ENCODE peak calls at places on chromosomes 5 and 9, in four cellular contexts. S, K, F and Z are unnamed samples.

GRCh38 chr5:127260686-127261085 is 29.9 kb upstream of the MEGF10 start:
- DNase-seq in S (no peak), K (no peak), F (no peak), Z (no peak)

GRCh38 chr5:84379749-84380148 is 4.9 kb downstream of the EDIL3 start:
- DNase-seq in S (no peak), K (no peak), F (no peak), Z (no peak)

GRCh38 chr9:73714294-73714693 is 562.6 kb downstream of the ANXA1 start:
- DNase-seq in S (no peak), K (no peak), F (no peak), Z (no peak)

GRCh38 chr5:128356011-128356410 is 182.0 kb downstream of the FBN2 start:
- DNase-seq in S (no peak), K (no peak), F (no peak), Z (no peak)

GRCh38 chr5:59813761-59814562 is 79.6 kb downstream of the PDE4D start:
- DNase-seq in S (peak; percentile 41), K (no peak), F (peak; percentile 58), Z (no peak)

GRCh38 chr5:111278824-111279504 is 54.8 kb downstream of the CAMK4 start:
- DNase-seq in S (peak; percentile 70), K (no peak), F (peak; percentile 60), Z (no peak)

GRCh38 chr5:132008163-132008473 is 3.3 kb downstream of the ACSL6 start:
- DNase-seq in S (no peak), K (no peak), F (no peak), Z (no peak)

GRCh38 chr5:5523066-5523505 is 100.6 kb downstream of the ICE1 start:
- DNase-seq in S (no peak), K (no peak), F (no peak), Z (no peak)

DNA sequence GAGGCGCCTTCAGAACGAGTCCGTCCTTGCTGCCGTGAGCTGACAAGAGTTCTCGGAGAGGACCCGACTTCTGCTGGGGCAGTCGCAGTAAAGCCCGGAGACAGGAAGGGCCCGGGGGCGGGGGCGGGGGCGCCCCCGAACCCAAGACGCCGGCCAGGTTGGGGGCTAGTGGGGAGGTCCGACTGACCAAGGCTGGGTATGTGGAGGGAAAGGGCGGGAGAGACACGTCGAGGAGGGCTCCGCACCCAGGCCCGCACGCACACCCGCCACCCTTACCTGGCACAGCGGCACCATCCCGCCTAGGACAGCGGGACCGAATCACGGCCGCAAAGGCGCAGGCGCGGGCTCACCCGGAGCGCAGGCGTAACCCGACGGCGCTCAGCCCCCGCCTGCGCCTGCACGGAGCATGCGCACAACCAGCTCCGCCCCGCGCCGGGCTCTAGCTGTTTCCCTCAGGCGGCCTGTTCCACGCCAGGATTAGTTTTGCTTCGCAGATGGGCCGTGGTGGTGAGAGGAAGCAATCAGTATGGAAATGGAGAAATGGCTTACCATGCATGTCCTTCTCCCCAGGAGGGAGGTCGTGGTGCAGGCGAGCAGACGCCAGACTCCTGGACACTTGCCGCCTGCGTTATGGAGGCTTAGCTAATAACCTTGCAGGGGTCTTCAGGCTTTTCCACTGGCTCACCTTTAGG is at the start of gene MOCS2:
- DNase-seq in S (peak; percentile 98), K (peak; percentile 92), F (peak; percentile 92), Z (peak; percentile 12)
- TF ChIP-seq POLR2A in S (peak; percentile 88), K (peak; percentile 69), F (peak; percentile 89), Z (peak; percentile 80)

GRCh38 chr5:119435436-119436132 is 16.7 kb upstream of the HSD17B4 start:
- DNase-seq in S (peak; percentile 43), K (no peak), F (peak; percentile 74), Z (peak; percentile 15)

DNA sequence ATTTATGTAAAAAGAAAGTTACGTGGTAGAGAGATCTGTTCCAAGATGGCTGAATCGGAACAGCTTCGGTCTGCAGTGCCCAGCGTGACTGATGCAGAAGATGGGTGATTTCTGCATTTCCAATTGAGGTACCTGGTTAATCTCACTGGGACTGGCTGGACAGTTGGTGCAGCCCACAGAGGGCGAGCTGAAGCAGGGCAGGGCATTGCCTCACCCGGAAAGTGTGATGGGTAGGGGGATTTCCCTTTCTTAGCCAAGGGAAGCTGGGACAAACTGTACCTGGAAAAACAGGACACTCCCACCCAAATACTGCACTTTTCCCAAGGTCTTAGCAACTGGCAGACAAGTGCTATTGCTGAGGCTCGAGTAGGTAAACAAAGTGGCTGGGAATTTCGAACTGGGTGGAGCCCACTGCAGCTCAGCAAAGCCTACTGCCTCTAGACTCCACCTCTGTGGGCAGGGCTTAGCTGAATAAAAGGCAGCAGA is 13.1 kb upstream of the HSD17B4 start:
- DNase-seq in S (no peak), K (no peak), F (peak; percentile 76), Z (no peak)
- TF ChIP-seq CTCF in S (no peak), K (no peak), F (no peak), Z (no peak)

GRCh38 chr9:109015026-109015280 is 1.7 kb upstream of the CTNNAL1 start:
- DNase-seq in S (no peak), K (no peak), F (no peak), Z (no peak)

GRCh38 chr9:109013678-109014145 is 413 bp upstream of the CTNNAL1 start:
- DNase-seq in S (no peak), K (no peak), F (no peak), Z (no peak)

GRCh38 chr9:109012009-109012875 is 1.1 kb downstream of the CTNNAL1 start:
- DNase-seq in S (peak; percentile 38), K (peak; percentile 58), F (peak; percentile 71), Z (no peak)

GRCh38 chr9:109014267-109015025 is 1.1 kb upstream of the CTNNAL1 start:
- DNase-seq in S (peak; percentile 18), K (peak; percentile 70), F (no peak), Z (no peak)

GRCh38 chr9:109012876-109013677 is at the start of gene CTNNAL1:
- DNase-seq in S (peak; percentile 99), K (peak; percentile 97), F (peak; percentile 95), Z (peak; percentile 46)
- TF ChIP-seq POLR2A in S (peak; percentile 82), K (peak; percentile 81), F (peak; percentile 85), Z (no peak)

DNA sequence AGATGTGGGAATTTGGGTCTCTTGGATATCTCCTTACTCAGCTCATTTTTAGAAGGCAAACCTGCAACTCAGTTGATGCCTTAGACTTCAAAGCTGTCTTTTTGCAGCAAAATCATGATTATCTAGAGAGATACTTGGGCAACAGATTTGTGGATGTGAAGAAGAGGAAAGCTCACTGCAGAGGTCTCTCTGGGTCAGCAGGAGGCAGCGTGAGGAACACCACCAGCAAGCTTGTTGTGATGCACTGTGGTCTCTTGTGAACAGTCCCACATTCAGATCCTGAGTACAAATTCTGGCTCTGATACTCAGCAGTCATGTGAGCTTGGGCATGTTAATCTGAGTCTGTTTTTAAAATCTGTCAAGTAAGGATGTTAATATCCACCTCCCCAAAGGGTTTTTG is 26.3 kb upstream of the DMRT3 start:
- DNase-seq in S (no peak), K (no peak), F (no peak), Z (no peak)
- TF ChIP-seq CTCF in S (no peak), K (no peak), F (no peak), Z (no peak)

GRCh38 chr5:134148316-134148715 is 28.4 kb downstream of the SKP1 start:
- DNase-seq in S (no peak), K (no peak), F (no peak), Z (no peak)

GRCh38 chr5:134148986-134149539 is 27.7 kb downstream of the SKP1 start:
- DNase-seq in S (no peak), K (no peak), F (no peak), Z (no peak)

GRCh38 chr5:134145061-134145757 is 30.7 kb downstream of the TCF7 start:
- DNase-seq in S (no peak), K (no peak), F (no peak), Z (no peak)

GRCh38 chr5:134145779-134146581 is 30.8 kb downstream of the SKP1 start:
- DNase-seq in S (peak; percentile 67), K (peak; percentile 68), F (peak; percentile 74), Z (no peak)

GRCh38 chr5:134146651-134147544 is 29.9 kb downstream of the SKP1 start:
- DNase-seq in S (no peak), K (no peak), F (no peak), Z (no peak)
- TF ChIP-seq POLR2A in S (no peak), K (no peak), F (no peak), Z (no peak)

DNA sequence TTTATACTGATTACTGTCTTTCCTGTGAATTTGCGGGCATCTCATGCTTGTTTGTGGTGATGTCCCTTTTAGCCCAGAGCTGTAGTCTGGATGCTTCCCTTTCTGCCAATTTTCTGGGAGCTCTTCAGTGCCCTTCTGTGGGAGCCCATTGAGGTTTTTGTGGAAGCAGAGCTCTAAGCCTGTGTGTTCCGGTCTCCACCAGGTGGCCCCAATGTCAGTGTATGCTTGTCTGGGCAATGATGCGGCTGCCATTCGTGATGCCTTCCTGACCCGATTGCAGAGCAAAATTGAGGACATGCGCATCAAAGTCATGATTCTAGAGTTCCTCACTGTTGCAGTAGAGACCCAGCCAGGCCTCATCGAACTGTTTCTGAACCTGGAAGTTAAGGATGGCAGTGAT is 35.1 kb downstream of the SH3GLB2 start:
- DNase-seq in S (no peak), K (no peak), F (no peak), Z (no peak)
- TF ChIP-seq CTCF in S (peak; percentile 33), K (no peak), F (peak; percentile 20), Z (peak; percentile 24)